ENCODE peak calls at places on chromosomes 3 and 15, in four cellular contexts. One of them, this sample, is unnamed.
A peak's percentile ranks its signal among the peaks of the same experiment; 100 is the strongest.

GRCh38 chr15:72968531-72968922 is 83.7 kb upstream of the NEO1 start:
- DNase-seq in kidney: no peak
- DNase-seq in right lobe of liver: no peak
- DNase-seq in astrocyte: no peak
- DNase-seq in this sample: peak; percentile 13

GRCh38 chr3:14166877-14167605 is 11.4 kb downstream of the XPC start:
- DNase-seq in kidney: no peak
- DNase-seq in right lobe of liver: no peak
- DNase-seq in astrocyte: no peak
- DNase-seq in this sample: no peak

GRCh38 chr3:195904364-195904763 is 4.0 kb downstream of the TNK2 start:
- DNase-seq in kidney: no peak
- DNase-seq in right lobe of liver: no peak
- DNase-seq in astrocyte: no peak
- DNase-seq in this sample: no peak

GRCh38 chr3:21754839-21755238 is 3.8 kb upstream of the ZNF385D start:
- DNase-seq in kidney: no peak
- DNase-seq in right lobe of liver: no peak
- DNase-seq in astrocyte: no peak
- DNase-seq in this sample: no peak

GRCh38 chr3:183490653-183491052 is 62.2 kb upstream of the MCF2L2 start:
- DNase-seq in kidney: no peak
- DNase-seq in right lobe of liver: no peak
- DNase-seq in astrocyte: peak; percentile 26
- DNase-seq in this sample: no peak

GRCh38 chr3:31051226-31051625 is 156.8 kb upstream of the GADL1 start:
- DNase-seq in kidney: no peak
- DNase-seq in right lobe of liver: no peak
- DNase-seq in astrocyte: no peak
- DNase-seq in this sample: no peak

GRCh38 chr3:18586076-18586475 is 160.9 kb upstream of the SATB1 start:
- DNase-seq in kidney: no peak
- DNase-seq in right lobe of liver: no peak
- DNase-seq in astrocyte: no peak
- DNase-seq in this sample: no peak

GRCh38 chr3:156812521-156813335 is 13.4 kb upstream of the LEKR1 start:
- DNase-seq in kidney: no peak
- DNase-seq in right lobe of liver: no peak
- DNase-seq in astrocyte: peak; percentile 41
- DNase-seq in this sample: peak; percentile 28

GRCh38 chr3:52865994-52866393 is 31.2 kb upstream of the MUSTN1 start:
- DNase-seq in kidney: no peak
- DNase-seq in right lobe of liver: no peak
- DNase-seq in astrocyte: no peak
- DNase-seq in this sample: no peak

GRCh38 chr15:29207758-29208108 is 61.9 kb downstream of the NSMCE3 start:
- DNase-seq in kidney: no peak
- DNase-seq in right lobe of liver: no peak
- DNase-seq in astrocyte: no peak
- DNase-seq in this sample: no peak

GRCh38 chr3:115099115-115099884 is 47.8 kb downstream of the ZBTB20 start:
- DNase-seq in kidney: no peak
- DNase-seq in right lobe of liver: no peak
- DNase-seq in astrocyte: no peak
- DNase-seq in this sample: no peak

GRCh38 chr3:171967932-171968678 is 71.3 kb upstream of the FNDC3B start:
- DNase-seq in kidney: peak; percentile 43
- DNase-seq in right lobe of liver: no peak
- DNase-seq in astrocyte: peak; percentile 100
- DNase-seq in this sample: no peak

GRCh38 chr3:124562769-124563168 is 167.5 kb upstream of the UMPS start:
- DNase-seq in kidney: no peak
- DNase-seq in right lobe of liver: no peak
- DNase-seq in astrocyte: no peak
- DNase-seq in this sample: no peak

GRCh38 chr3:98770261-98771039 is 7.3 kb downstream of the ST3GAL6 start:
- DNase-seq in kidney: peak; percentile 76
- DNase-seq in right lobe of liver: no peak
- DNase-seq in astrocyte: no peak
- DNase-seq in this sample: no peak

GRCh38 chr3:72699631-72700030 is 148.6 kb downstream of the SHQ1 start:
- DNase-seq in kidney: no peak
- DNase-seq in right lobe of liver: no peak
- DNase-seq in astrocyte: no peak
- DNase-seq in this sample: no peak

GRCh38 chr3:155572085-155572484 is 172.8 kb downstream of the PLCH1 start:
- DNase-seq in kidney: no peak
- DNase-seq in right lobe of liver: no peak
- DNase-seq in astrocyte: peak; percentile 14
- DNase-seq in this sample: no peak

GRCh38 chr3:188607810-188608209 is 453.9 kb downstream of the LPP start:
- DNase-seq in kidney: no peak
- DNase-seq in right lobe of liver: no peak
- DNase-seq in astrocyte: no peak
- DNase-seq in this sample: peak; percentile 84

GRCh38 chr3:48428863-48429415 is 947 bp downstream of the PLXNB1 start:
- DNase-seq in kidney: peak; percentile 88
- DNase-seq in right lobe of liver: no peak
- DNase-seq in astrocyte: no peak
- DNase-seq in this sample: peak; percentile 35

GRCh38 chr15:40942337-40942854 is 10.9 kb upstream of the CHAC1 start:
- DNase-seq in kidney: no peak
- DNase-seq in right lobe of liver: no peak
- DNase-seq in astrocyte: no peak
- DNase-seq in this sample: no peak

GRCh38 chr3:128334086-128334650 is 132.5 kb downstream of the DNAJB8 start:
- DNase-seq in kidney: peak; percentile 48
- DNase-seq in right lobe of liver: no peak
- DNase-seq in astrocyte: no peak
- DNase-seq in this sample: no peak

GRCh38 chr15:48974865-48975264 is 11.1 kb upstream of the SHC4 start:
- DNase-seq in kidney: no peak
- DNase-seq in right lobe of liver: no peak
- DNase-seq in astrocyte: no peak
- DNase-seq in this sample: peak; percentile 22

GRCh38 chr3:29493109-29493508 is 212.2 kb downstream of the RBMS3 start:
- DNase-seq in kidney: no peak
- DNase-seq in right lobe of liver: no peak
- DNase-seq in astrocyte: no peak
- DNase-seq in this sample: no peak

GRCh38 chr15:94924057-94924456 is 692.7 kb downstream of the MCTP2 start:
- DNase-seq in kidney: no peak
- DNase-seq in right lobe of liver: no peak
- DNase-seq in astrocyte: no peak
- DNase-seq in this sample: no peak

GRCh38 chr3:23174426-23175039 is 28.6 kb upstream of the UBE2E2 start:
- DNase-seq in kidney: no peak
- DNase-seq in right lobe of liver: no peak
- DNase-seq in astrocyte: peak; percentile 70
- DNase-seq in this sample: no peak

GRCh38 chr3:151130437-151130836 is 45.0 kb downstream of the MED12L start:
- DNase-seq in kidney: no peak
- DNase-seq in right lobe of liver: no peak
- DNase-seq in astrocyte: no peak
- DNase-seq in this sample: no peak

GRCh38 chr15:57747206-57747605 is 40.7 kb downstream of the POLR2M start:
- DNase-seq in kidney: no peak
- DNase-seq in right lobe of liver: no peak
- DNase-seq in astrocyte: no peak
- DNase-seq in this sample: peak; percentile 3

GRCh38 chr3:67940200-67940952 is 286.0 kb upstream of the SUCLG2 start:
- DNase-seq in kidney: no peak
- DNase-seq in right lobe of liver: no peak
- DNase-seq in astrocyte: no peak
- DNase-seq in this sample: no peak

GRCh38 chr15:61124195-61124594 is 104.9 kb downstream of the RORA start:
- DNase-seq in kidney: no peak
- DNase-seq in right lobe of liver: no peak
- DNase-seq in astrocyte: no peak
- DNase-seq in this sample: no peak

GRCh38 chr3:195270350-195271115 is 426 bp downstream of the XXYLT1 start:
- DNase-seq in kidney: peak; percentile 90
- DNase-seq in right lobe of liver: peak; percentile 66
- DNase-seq in astrocyte: peak; percentile 64
- DNase-seq in this sample: peak; percentile 90

GRCh38 chr3:31432897-31433678 is 99.6 kb upstream of the STT3B start:
- DNase-seq in kidney: no peak
- DNase-seq in right lobe of liver: no peak
- DNase-seq in astrocyte: peak; percentile 33
- DNase-seq in this sample: no peak

GRCh38 chr3:13043656-13044055 is 29.6 kb downstream of the IQSEC1 start:
- DNase-seq in kidney: peak; percentile 56
- DNase-seq in right lobe of liver: peak; percentile 42
- DNase-seq in astrocyte: no peak
- DNase-seq in this sample: no peak